ENCODE peak calls at places on chromosomes 11 and 22, in eight cellular contexts. E is transverse colon, N is ovary, A is sigmoid colon, V is gastrocnemius medialis, B is body of pancreas, M is breast epithelium, T is vagina. Q is an unnamed sample. For H3K4me1, the result is how much of the 10 kb centered on the place peaks cover.

GRCh38 chr11:128610765-128611617 is 23.6 kb upstream of the ETS1 start:
- DNase-seq in T (no peak), B (no peak), N (no peak), V (no peak), E (peak), M (no peak), A (no peak), Q (no peak)

GRCh38 chr11:36088234-36088975 is 144.5 kb downstream of the LDLRAD3 start:
- DNase-seq in T (no peak), E (no peak), N (no peak), V (no peak), A (no peak), B (no peak), M (no peak), Q (no peak)

GRCh38 chr11:30255637-30256036 is 24.8 kb downstream of the FSHB start:
- DNase-seq in A (no peak), M (no peak), T (no peak), N (no peak), B (no peak), E (no peak), V (no peak), Q (no peak)

GRCh38 chr22:27641049-27641790 is 160.3 kb downstream of the MN1 start:
- DNase-seq in E (no peak), A (no peak), B (no peak), V (peak), M (no peak), N (no peak), T (no peak), Q (no peak)

GRCh38 chr22:24325105-24325757 is 54.6 kb downstream of the SPECC1L start:
- DNase-seq in B (no peak), M (no peak), A (no peak), V (no peak), E (no peak), N (no peak), T (no peak), Q (no peak)

GRCh38 chr11:61637287-61637686 is 42.9 kb upstream of the DAGLA start:
- DNase-seq in T (no peak), V (no peak), A (no peak), N (no peak), B (no peak), E (no peak), M (no peak), Q (no peak)

GRCh38 chr11:74462631-74463030 is 4.7 kb downstream of the KCNE3 start:
- DNase-seq in B (no peak), E (no peak), T (peak), V (no peak), M (no peak), N (no peak), A (no peak), Q (no peak)

GRCh38 chr11:91163619-91164451 is 941.0 kb upstream of the CHORDC1 start:
- DNase-seq in B (no peak), T (no peak), N (peak), A (no peak), V (no peak), E (no peak), M (no peak), Q (no peak)

GRCh38 chr11:65182258-65183170 is 786 bp downstream of the CAPN1 start:
- DNase-seq in V (peak), B (peak), N (peak), T (no peak), A (peak), E (peak), M (no peak), Q (peak)

GRCh38 chr11:95119361-95120060 is 29.9 kb downstream of the ENDOD1 start:
- DNase-seq in M (peak), T (no peak), V (no peak), A (no peak), B (no peak), E (no peak), N (no peak), Q (no peak)

GRCh38 chr11:118065375-118065774 is 11.5 kb upstream of the TMPRSS4 start:
- DNase-seq in B (no peak), E (no peak), V (no peak), T (no peak), A (peak), N (no peak), M (no peak), Q (no peak)

GRCh38 chr22:21444701-21445436 is 22.3 kb upstream of the TMEM191C start:
- DNase-seq in E (no peak), A (peak), M (no peak), B (peak), N (no peak), V (no peak), T (no peak), Q (no peak)

GRCh38 chr11:113876074-113876797 is 864 bp upstream of the USP28 start:
- DNase-seq in N (no peak), E (peak), B (no peak), V (no peak), M (no peak), T (no peak), A (no peak), Q (no peak)

GRCh38 chr11:117839936-117840813 is 15.6 kb upstream of the FXYD2 start:
- DNase-seq in A (peak), V (no peak), N (no peak), B (no peak), M (peak), E (peak), T (peak), Q (no peak)

GRCh38 chr22:27400811-27401210 is 400.7 kb downstream of the MN1 start:
- DNase-seq in N (no peak), B (no peak), A (no peak), V (no peak), M (no peak), T (no peak), E (no peak), Q (no peak)

GRCh38 chr11:35138058-35138457 is 913 bp upstream of the CD44 start:
- DNase-seq in N (no peak), M (no peak), E (no peak), V (no peak), B (no peak), A (no peak), T (no peak), Q (no peak)

GRCh38 chr11:5592615-5593014 is 3.8 kb upstream of the TRIM6 start:
- DNase-seq in B (no peak), E (no peak), T (no peak), A (no peak), V (no peak), N (no peak), M (no peak), Q (peak)

GRCh38 chr11:46900091-46900746 is 18.1 kb downstream of the LRP4 start:
- DNase-seq in T (no peak), N (no peak), E (no peak), M (no peak), A (no peak), B (no peak), V (no peak), Q (peak)

GRCh38 chr22:30940655-30941362 is 27.8 kb downstream of the MORC2 start:
- DNase-seq in N (no peak), B (no peak), E (no peak), M (no peak), T (no peak), V (no peak), A (no peak), Q (no peak)

GRCh38 chr11:2488004-2488403 is 43.2 kb downstream of the KCNQ1 start:
- DNase-seq in B (no peak), T (no peak), V (no peak), A (no peak), M (no peak), N (no peak), E (no peak), Q (no peak)

GRCh38 chr22:45553333-45554039 is 50.8 kb downstream of the FBLN1 start:
- DNase-seq in T (no peak), V (peak), M (peak), E (peak), A (peak), N (peak), B (peak), Q (peak)

GRCh38 chr11:61529537-61530225 is 21.1 kb downstream of the LRRC10B start:
- DNase-seq in T (no peak), B (peak), A (no peak), V (no peak), E (no peak), M (no peak), N (peak), Q (peak)

GRCh38 chr11:60842688-60843605 is 1.0 kb downstream of the CCDC86 start:
- DNase-seq in T (no peak), A (no peak), M (no peak), B (no peak), V (no peak), N (no peak), E (no peak), Q (no peak)

GRCh38 chr11:27420722-27421572 is 51.6 kb downstream of the LGR4 start:
- DNase-seq in A (no peak), E (no peak), B (no peak), N (no peak), T (no peak), V (no peak), M (no peak), Q (no peak)
- TF ChIP-seq POLR2A in A (no peak), E (no peak), B (no peak), N (no peak), T (no peak), V (no peak), M (no peak), Q (no peak)

GRCh38 chr22:20431520-20432237 is 5.9 kb downstream of the SCARF2 start:
- DNase-seq in M (no peak), T (no peak), V (no peak), N (no peak), E (no peak), B (no peak), A (peak), Q (peak)
- H3K4me3 ChIP-seq in M (peak), T (peak), V (peak), N (no peak), E (no peak), B (no peak), A (peak), Q (no peak)

DNA sequence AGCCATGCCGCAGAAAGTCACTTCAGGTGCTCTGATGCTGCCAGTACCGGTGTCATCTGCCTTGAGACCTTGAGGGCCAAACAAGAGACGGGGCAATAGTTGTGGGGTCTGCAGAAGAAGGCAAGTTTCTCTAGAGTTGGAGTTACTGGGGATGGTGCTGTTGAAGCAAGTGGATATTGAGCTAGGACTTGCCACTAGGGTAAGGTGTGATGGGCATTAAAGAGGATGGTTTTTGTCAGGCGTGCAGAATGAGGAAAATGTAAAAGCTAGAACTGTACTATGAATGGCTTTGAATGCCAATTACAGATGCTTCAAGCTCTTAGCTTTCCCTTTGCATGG is 61.6 kb downstream of the TNRC6B start:
- DNase-seq in T (no peak), E (no peak), V (no peak), M (no peak), B (no peak), A (no peak), N (no peak), Q (no peak)
- H3K4me1 ChIP-seq in T (half or more), E (under half), V (under half), M (under half), B (under half), A (under half), N (under half), Q (under half)

GRCh38 chr11:8096575-8096974 is 15.6 kb downstream of the TUB start:
- DNase-seq in N (no peak), T (peak), E (no peak), A (peak), B (no peak), V (no peak), M (no peak), Q (no peak)
- TF ChIP-seq POLR2A in N (no peak), T (no peak), E (no peak), A (no peak), B (no peak), V (no peak), M (no peak), Q (no peak)

DNA sequence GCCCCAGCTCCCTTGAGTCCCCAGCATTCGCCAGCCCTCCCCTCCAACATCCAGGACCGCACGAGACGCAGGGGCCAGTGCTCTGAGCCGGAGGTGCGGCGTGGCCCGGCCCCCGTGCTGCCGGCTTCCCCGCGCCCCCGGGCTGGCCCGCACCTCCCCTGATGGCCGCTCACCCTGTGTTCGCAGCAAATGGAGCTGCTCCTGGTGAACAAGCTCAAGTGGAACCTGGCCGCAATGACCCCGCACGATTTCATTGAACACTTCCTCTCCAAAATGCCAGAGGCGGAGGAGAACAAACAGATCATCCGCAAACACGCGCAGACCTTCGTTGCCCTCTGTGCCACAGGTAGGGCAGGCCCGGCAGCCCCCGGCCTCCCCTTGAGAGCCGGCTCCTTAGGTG is 2.7 kb downstream of the CCND1 start:
- DNase-seq in N (no peak), A (no peak), V (no peak), B (no peak), M (no peak), T (no peak), E (no peak), Q (no peak)
- H3K4me3 ChIP-seq in N (peak), A (peak), V (no peak), B (no peak), M (peak), T (peak), E (no peak), Q (no peak)

DNA sequence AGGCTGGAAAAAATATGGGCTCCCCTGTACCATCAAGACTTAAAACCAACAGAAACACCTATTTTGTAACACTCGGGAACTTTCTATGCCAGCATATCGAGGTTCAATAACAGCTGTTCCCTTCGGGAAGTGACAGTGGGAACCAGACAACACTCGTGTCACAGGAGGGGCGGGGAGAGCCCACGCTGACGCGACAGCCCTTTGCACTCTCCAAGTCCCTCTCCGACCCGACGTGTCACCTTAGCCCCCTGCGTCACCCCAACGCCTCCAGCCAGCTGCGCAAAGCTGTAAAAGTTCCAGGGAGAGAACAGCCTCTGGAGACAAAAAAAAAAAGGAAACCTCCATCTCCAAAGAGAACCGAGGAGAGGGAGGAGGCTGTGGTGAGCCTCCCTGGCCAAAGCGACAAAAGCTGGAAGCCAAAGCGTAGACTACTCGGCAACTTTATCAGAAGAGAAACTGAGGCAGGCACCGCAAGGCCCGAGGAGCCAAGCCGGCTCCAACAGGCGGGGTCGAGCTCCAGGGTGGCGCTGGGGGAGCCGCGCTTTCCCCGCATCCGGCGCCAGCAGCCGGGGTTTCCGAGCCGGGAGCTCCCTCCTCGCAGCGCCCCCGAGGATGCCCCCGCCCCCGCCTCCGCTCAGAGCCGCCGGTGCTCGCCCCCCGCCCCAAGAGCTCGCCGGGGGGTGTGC is 751 bp downstream of the ARFGAP3 start:
- DNase-seq in B (peak), V (no peak), N (no peak), E (peak), T (no peak), A (peak), M (peak), Q (peak)
- H3K4me1 ChIP-seq in B (under half), V (under half), N (under half), E (under half), T (under half), A (under half), M (under half), Q (under half)

GRCh38 chr22:47148956-47149748 is 386.7 kb downstream of the TBC1D22A start:
- DNase-seq in A (no peak), B (no peak), V (no peak), N (no peak), T (no peak), E (no peak), M (no peak), Q (no peak)
- TF ChIP-seq POLR2A in A (no peak), B (no peak), V (no peak), N (no peak), T (no peak), E (no peak), M (no peak), Q (no peak)